ENCODE peak calls at places on chromosomes 1 and 21, in ten cellular contexts. F is hepatocyte, I is iPS DF 6.9, A is adipocyte, C is ovary, Z is OCI-LY7, O is endodermal cell, U is mesenchymal stem cell, N is WERI-Rb-1, S is IMR-90. J is an unnamed sample. For H3K9me3 and H3K36me3, the result is how much of the 10 kb centered on the place peaks cover.

GRCh38 chr21:38821248-38821647 is 15.5 kb downstream of the ETS2 start:
- DNase-seq in F (no peak), I (no peak), A (no peak), C (no peak), Z (no peak), O (no peak), U (no peak), N (no peak), S (no peak), J (no peak)

GRCh38 chr1:210980082-210980481 is 153.9 kb downstream of the KCNH1 start:
- DNase-seq in F (no peak), I (no peak), A (no peak), C (no peak), Z (no peak), O (no peak), U (no peak), N (no peak), S (no peak), J (no peak)

GRCh38 chr1:185733818-185734709 is at the start of gene HMCN1:
- DNase-seq in F (peak), I (peak), A (peak), C (peak), Z (no peak), O (peak), U (peak), N (peak), S (peak), J (no peak)

GRCh38 chr1:162822391-162823200 is 32.1 kb downstream of the HSD17B7 start:
- DNase-seq in F (peak), I (peak), A (peak), C (peak), Z (no peak), O (peak), U (peak), N (peak), S (no peak), J (no peak)

GRCh38 chr1:200028586-200029034 is 1.1 kb downstream of the NR5A2 start:
- DNase-seq in F (peak), I (no peak), A (peak), C (no peak), Z (peak), O (peak), U (peak), N (peak), S (no peak), J (no peak)

GRCh38 chr1:150362721-150363425 is 1.1 kb upstream of the RPRD2 start:
- DNase-seq in F (no peak), I (no peak), A (no peak), C (peak), Z (no peak), O (no peak), U (no peak), N (no peak), S (no peak), J (no peak)

GRCh38 chr1:54462597-54463258 is 56.5 kb upstream of the SSBP3 start:
- DNase-seq in F (no peak), I (no peak), A (no peak), C (no peak), Z (no peak), O (no peak), U (no peak), N (no peak), S (no peak), J (no peak)

GRCh38 chr1:171753685-171754380 is 12.0 kb upstream of the VAMP4 start:
- DNase-seq in F (no peak), I (no peak), A (no peak), C (no peak), Z (no peak), O (no peak), U (peak), N (no peak), S (peak), J (no peak)

GRCh38 chr1:32240140-32240951 is 6.7 kb upstream of the FAM167B start:
- DNase-seq in F (peak), I (peak), A (peak), C (peak), Z (peak), O (peak), U (peak), N (no peak), S (peak), J (no peak)

GRCh38 chr1:917466-918091 is 6.1 kb upstream of the SAMD11 start:
- DNase-seq in F (no peak), I (no peak), A (no peak), C (peak), Z (no peak), O (no peak), U (no peak), N (peak), S (no peak), J (no peak)

GRCh38 chr1:182629674-182630073 is 25.5 kb upstream of the RGS16 start:
- DNase-seq in F (no peak), I (no peak), A (no peak), C (no peak), Z (peak), O (no peak), U (no peak), N (no peak), S (no peak), J (no peak)

GRCh38 chr1:218969021-218969420 is 204.7 kb upstream of the LYPLAL1 start:
- DNase-seq in F (no peak), I (no peak), A (peak), C (no peak), Z (no peak), O (no peak), U (no peak), N (no peak), S (no peak), J (no peak)

GRCh38 chr1:224052767-224053166 is 61.1 kb upstream of the FBXO28 start:
- DNase-seq in F (no peak), I (no peak), A (no peak), C (no peak), Z (no peak), O (no peak), U (peak), N (no peak), S (peak), J (no peak)

GRCh38 chr1:229229137-229229720 is 41.7 kb upstream of the RAB4A start:
- DNase-seq in F (peak), I (no peak), A (peak), C (no peak), Z (no peak), O (peak), U (peak), N (no peak), S (no peak), J (no peak)

DNA sequence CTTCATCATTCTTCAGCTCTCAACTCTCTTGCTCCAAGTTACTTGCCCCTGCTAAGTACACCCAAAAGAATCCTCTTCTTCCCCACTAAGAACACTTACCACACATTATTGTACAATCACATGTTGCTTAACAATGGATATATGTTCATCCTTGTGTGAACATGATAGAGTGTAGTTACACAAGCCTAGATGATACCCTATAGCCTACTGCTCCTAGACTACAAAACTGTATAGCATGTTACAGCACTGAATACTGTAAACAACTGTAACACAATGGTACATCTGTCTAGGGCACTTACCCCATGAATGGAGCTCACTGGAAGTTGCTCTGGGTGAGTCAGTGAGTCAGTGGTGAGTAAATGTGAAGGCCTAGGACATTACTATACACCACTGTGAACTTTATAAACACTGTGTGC is 77.4 kb downstream of the RERE start:
- DNase-seq in F (no peak), I (no peak), A (peak), C (no peak), Z (no peak), O (no peak), U (peak), N (no peak), S (peak), J (no peak)
- H3K9me3 ChIP-seq in F (under half), I (under half), A (under half), C (under half), Z (under half), O (under half), U (under half), N (under half), S (under half), J (under half)

GRCh38 chr1:205161071-205161470 is 39.3 kb upstream of the RBBP5 start:
- DNase-seq in F (peak), I (no peak), A (no peak), C (no peak), Z (no peak), O (no peak), U (no peak), N (no peak), S (no peak), J (no peak)
- H3K36me3 ChIP-seq in F (under half), I (under half), A (half or more), C (under half), Z (half or more), O (half or more), U (under half), N (half or more), S (half or more), J (under half)

GRCh38 chr21:42688841-42689371 is 35.5 kb downstream of the PDE9A start:
- DNase-seq in F (no peak), I (no peak), A (no peak), C (no peak), Z (no peak), O (peak), U (no peak), N (peak), S (no peak), J (no peak)
- H3K4me3 ChIP-seq in F (no peak), I (no peak), A (no peak), C (no peak), Z (no peak), O (no peak), U (no peak), N (no peak), S (no peak), J (no peak)

GRCh38 chr21:10639123-10639522 is 117.7 kb downstream of the TPTE start:
- DNase-seq in F (no peak), I (no peak), A (no peak), C (no peak), Z (no peak), O (no peak), U (no peak), N (no peak), S (no peak), J (no peak)

GRCh38 chr21:10641107-10641506 is 119.7 kb downstream of the TPTE start:
- DNase-seq in F (no peak), I (no peak), A (no peak), C (no peak), Z (no peak), O (no peak), U (no peak), N (no peak), S (no peak), J (no peak)

DNA sequence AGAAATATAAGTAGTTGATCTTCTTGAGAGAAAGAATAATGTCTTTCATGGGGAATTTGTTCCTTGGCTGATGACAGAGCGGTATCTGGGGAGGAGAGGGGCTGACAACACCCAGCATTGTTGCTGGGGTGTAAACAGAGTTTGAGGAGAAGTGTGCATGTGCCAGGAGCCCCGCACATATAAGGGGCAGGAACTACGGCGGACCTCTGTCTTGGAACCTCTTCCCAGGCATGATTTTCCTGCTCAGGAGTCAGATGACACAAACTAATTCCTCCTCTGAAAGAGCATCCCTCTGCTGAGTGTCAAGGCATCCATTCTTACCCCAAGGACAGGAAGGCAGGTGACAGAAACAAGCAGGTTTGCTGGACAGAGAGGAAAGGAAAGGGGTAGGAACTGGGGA is 119.1 kb downstream of the TPTE start:
- DNase-seq in F (no peak), I (no peak), A (no peak), C (no peak), Z (no peak), O (no peak), U (no peak), N (no peak), S (no peak), J (no peak)
- H3K9me3 ChIP-seq in F (under half), I (under half), A (under half), C (under half), Z (under half), O (half or more), U (under half), N (under half), S (under half), J (under half)

DNA sequence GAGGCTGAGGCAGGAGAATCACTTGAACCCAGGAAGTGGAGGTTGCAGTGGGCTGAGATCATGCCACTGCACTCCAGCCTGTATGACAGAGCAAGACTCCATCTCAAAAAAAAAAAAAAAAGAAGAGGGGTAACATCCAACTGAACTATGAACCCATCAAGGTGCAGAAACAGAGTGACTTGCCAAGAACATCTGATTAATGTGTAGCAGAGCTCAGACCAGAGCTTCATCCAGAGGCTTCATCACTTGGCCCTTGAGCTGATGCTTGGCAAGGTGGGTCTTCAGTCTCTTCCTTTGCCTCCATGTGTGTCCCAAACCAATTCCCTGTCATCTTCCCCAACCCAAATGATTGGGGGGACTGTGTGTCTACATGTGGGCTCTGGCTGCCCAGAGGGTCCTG is 32.6 kb downstream of the HSD3B1 start:
- DNase-seq in F (no peak), I (no peak), A (no peak), C (no peak), Z (no peak), O (no peak), U (no peak), N (no peak), S (no peak), J (no peak)
- H3K36me3 ChIP-seq in F (under half), I (under half), A (under half), C (under half), Z (under half), O (under half), U (under half), N (under half), S (under half), J (under half)

DNA sequence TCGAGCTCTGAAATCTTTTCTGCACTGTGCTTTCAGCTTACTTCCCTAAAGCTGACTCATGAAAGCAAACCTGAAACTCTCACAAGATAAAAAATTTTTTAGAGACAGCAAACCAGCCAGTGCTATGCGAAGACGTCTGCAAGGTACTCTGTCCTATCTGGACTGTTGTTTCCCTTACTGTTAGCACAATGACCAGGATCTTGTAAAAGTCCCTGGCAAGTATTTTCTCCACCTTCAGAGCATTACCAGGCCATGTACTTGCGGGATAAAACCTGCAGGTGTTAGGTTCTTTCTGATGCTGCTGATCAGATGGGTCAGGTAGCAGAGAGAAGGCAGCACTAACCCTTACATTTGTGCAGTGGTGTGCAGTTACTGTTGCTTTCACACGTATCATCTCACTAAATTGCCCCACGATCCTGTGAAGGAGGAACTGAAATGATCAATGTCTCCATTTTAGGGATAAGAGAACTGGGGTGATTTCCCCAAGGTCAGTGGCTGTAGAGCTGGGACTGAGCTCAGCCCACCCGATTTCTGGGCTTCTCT is 56.6 kb downstream of the PLXNA2 start:
- DNase-seq in F (no peak), I (no peak), A (no peak), C (no peak), Z (no peak), O (no peak), U (no peak), N (no peak), S (no peak), J (no peak)
- H3K4me3 ChIP-seq in F (no peak), I (no peak), A (no peak), C (no peak), Z (no peak), O (no peak), U (no peak), N (no peak), S (no peak), J (no peak)